ENCODE peak calls at places on chromosomes 5 and 9, in five cellular contexts. X, S, J, V and C are unnamed samples.

GRCh38 chr9:97954550-97954989 is 16.6 kb upstream of the HEMGN start:
- DNase-seq in X (peak), S (peak), J (no peak), V (no peak), C (peak)

GRCh38 chr5:106601605-106602004 is 1069.1 kb downstream of the EFNA5 start:
- DNase-seq in X (no peak), S (no peak), J (no peak), V (no peak), C (peak)

GRCh38 chr5:72156921-72157320 is 49.6 kb downstream of the MAP1B start:
- DNase-seq in X (no peak), S (no peak), J (no peak), V (no peak), C (no peak)

GRCh38 chr9:97793067-97793466 is 60.0 kb upstream of the FOXE1 start:
- DNase-seq in X (peak), S (no peak), J (no peak), V (no peak), C (no peak)

GRCh38 chr5:166505546-166505945 is 1785.9 kb upstream of the WWC1 start:
- DNase-seq in X (no peak), S (no peak), J (no peak), V (no peak), C (no peak)

GRCh38 chr9:134442486-134443168 is 116.4 kb downstream of the RXRA start:
- DNase-seq in X (no peak), S (peak), J (no peak), V (no peak), C (no peak)

GRCh38 chr5:172795401-172795977 is 24.5 kb upstream of the DUSP1 start:
- DNase-seq in X (no peak), S (no peak), J (peak), V (peak), C (no peak)

GRCh38 chr5:37840036-37840909 is at the start of gene GDNF:
- DNase-seq in X (peak), S (peak), J (no peak), V (no peak), C (no peak)

GRCh38 chr9:5468850-5469249 is 18.5 kb downstream of the CD274 start:
- DNase-seq in X (no peak), S (no peak), J (no peak), V (no peak), C (no peak)

GRCh38 chr5:148125641-148126040 is 42.7 kb upstream of the SPINK14 start:
- DNase-seq in X (peak), S (peak), J (no peak), V (no peak), C (no peak)

GRCh38 chr5:166909040-166909439 is 1382.4 kb upstream of the WWC1 start:
- DNase-seq in X (no peak), S (no peak), J (no peak), V (no peak), C (no peak)

GRCh38 chr9:73284386-73284785 is 132.7 kb downstream of the ANXA1 start:
- DNase-seq in X (no peak), S (no peak), J (no peak), V (no peak), C (no peak)

GRCh38 chr5:32089146-32090000 is 84.7 kb downstream of the GOLPH3 start:
- DNase-seq in X (no peak), S (no peak), J (peak), V (peak), C (no peak)

GRCh38 chr9:94740191-94740874 is 13.8 kb downstream of the AOPEP start:
- DNase-seq in X (no peak), S (no peak), J (no peak), V (no peak), C (no peak)

GRCh38 chr5:74040065-74040551 is 414.1 kb downstream of the ARHGEF28 start:
- DNase-seq in X (no peak), S (no peak), J (no peak), V (no peak), C (no peak)

GRCh38 chr9:137297060-137297664 is 4.9 kb downstream of the NRARP start:
- DNase-seq in X (no peak), S (no peak), J (no peak), V (no peak), C (no peak)

GRCh38 chr5:171806976-171807823 is 21.6 kb downstream of the SMIM23 start:
- DNase-seq in X (no peak), S (no peak), J (no peak), V (no peak), C (no peak)

GRCh38 chr9:107569171-107569570 is 79.6 kb upstream of the KLF4 start:
- DNase-seq in X (no peak), S (no peak), J (no peak), V (no peak), C (no peak)

GRCh38 chr5:124951676-124952075 is 205.2 kb upstream of the ZNF608 start:
- DNase-seq in X (no peak), S (no peak), J (no peak), V (no peak), C (no peak)

GRCh38 chr9:130714586-130715110 is 21.1 kb downstream of the EXOSC2 start:
- DNase-seq in X (no peak), S (no peak), J (no peak), V (no peak), C (no peak)

GRCh38 chr5:43007246-43007910 is 32.7 kb downstream of the ANXA2R start:
- DNase-seq in X (peak), S (peak), J (peak), V (peak), C (no peak)

GRCh38 chr5:43007911-43008368 is 32.2 kb downstream of the ANXA2R start:
- DNase-seq in X (peak), S (peak), J (no peak), V (peak), C (no peak)

GRCh38 chr5:43010956-43011355 is 29.2 kb downstream of the ANXA2R start:
- DNase-seq in X (no peak), S (no peak), J (no peak), V (no peak), C (no peak)

GRCh38 chr5:43006411-43007202 is 33.5 kb downstream of the ANXA2R start:
- DNase-seq in X (no peak), S (no peak), J (no peak), V (no peak), C (no peak)

DNA sequence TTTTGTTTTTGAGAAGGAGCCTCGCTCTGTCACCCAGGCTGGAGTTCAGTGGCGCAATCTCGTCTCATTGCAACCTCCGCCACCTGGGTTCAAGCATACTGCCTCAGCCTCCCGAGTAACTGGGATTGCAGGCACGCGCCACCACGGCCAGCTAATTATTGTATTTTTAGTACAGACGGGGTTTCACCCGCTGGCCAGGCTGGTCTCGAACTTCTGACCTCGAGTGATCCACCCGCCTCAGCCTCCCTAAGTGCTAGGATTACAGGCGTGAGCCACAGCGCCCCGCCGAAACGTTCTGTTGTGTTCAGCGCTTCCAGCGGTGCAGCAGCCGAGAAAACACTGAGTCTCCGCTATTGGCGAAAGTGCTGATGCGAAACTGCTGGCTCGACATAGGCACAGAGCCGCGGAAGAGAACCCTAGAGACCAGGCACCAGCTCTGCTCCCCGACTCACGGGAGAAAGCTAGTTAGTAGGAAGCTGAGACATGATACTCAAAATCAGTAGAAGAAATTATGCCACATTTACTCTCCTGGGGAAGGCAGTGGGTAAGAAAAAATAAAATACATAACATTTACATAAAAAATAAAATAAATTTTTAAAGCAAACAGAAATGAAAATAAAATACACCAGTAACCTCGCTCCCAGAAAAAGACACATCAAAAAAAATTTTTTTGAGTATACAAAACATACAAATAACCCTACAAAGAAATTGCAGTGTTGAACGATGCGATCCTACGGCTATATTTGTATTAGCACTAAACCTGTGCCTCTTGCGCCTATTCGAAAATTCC is 31.6 kb downstream of the ANXA2R start:
- DNase-seq in X (peak), S (peak), J (peak), V (peak), C (peak)
- TF ChIP-seq CTCF in X (peak), S (peak), J (no peak), V (no peak), C (peak)

GRCh38 chr9:126864771-126865170 is 4.3 kb downstream of the ZBTB34 start:
- DNase-seq in X (no peak), S (no peak), J (no peak), V (no peak), C (no peak)

GRCh38 chr9:126860077-126860756 is at the start of gene ZBTB34:
- DNase-seq in X (peak), S (peak), J (no peak), V (no peak), C (no peak)

GRCh38 chr9:126860757-126861466 is 473 bp downstream of the ZBTB34 start:
- DNase-seq in X (no peak), S (peak), J (no peak), V (no peak), C (no peak)

GRCh38 chr9:126861707-126862460 is 1.4 kb downstream of the ZBTB34 start:
- DNase-seq in X (no peak), S (no peak), J (no peak), V (no peak), C (no peak)

GRCh38 chr9:126862461-126862830 is 2.0 kb downstream of the ZBTB34 start:
- DNase-seq in X (no peak), S (no peak), J (no peak), V (no peak), C (no peak)
- H3K4me3 ChIP-seq in X (peak), S (no peak), J (peak), V (peak), C (no peak)

DNA sequence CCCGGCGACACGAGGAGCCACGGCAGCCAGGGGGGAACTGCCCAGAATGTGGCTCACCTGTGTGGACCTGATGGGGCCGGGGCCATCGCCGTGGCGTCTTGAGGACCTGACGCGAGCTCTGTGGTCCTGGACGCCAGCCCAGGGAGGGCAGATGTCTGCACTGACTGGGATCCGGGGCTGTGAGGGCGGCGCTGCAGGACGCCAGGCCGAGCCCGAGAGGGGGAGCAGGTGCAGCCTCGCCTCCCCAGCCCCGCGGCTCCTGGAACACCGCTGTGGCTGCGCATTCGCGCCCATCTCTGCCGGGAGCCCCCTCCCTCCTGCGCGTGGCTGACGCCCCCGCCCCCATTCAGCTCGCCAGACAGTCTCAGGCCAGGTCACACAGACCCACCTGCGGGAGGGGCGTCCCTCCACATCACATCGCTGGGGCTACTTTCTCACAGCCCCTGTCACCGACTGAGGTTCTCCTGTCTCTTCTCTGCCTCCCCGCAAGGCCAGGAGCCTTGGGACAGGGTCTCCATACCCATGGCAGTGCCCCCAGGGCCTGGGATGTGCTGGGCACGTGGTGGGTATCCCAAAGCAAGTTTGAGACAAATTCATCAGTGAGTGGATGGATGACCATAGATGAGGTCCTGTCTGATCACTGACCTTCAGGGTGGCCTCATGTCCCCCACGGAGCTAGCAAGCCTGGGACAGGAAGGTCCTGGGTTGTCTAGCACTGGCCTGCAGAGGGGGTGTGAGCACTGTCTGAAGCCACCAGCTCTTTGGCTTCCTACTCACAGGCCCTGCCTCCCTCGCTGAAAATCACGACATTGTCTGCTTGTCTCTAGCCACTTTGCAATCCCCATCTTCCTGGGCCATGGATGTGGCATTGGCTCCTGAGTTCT is 47.3 kb downstream of the RASGEF1C start:
- DNase-seq in X (peak), S (peak), J (peak), V (peak), C (no peak)
- TF ChIP-seq CTCF in X (peak), S (no peak), J (no peak), V (no peak), C (peak)

DNA sequence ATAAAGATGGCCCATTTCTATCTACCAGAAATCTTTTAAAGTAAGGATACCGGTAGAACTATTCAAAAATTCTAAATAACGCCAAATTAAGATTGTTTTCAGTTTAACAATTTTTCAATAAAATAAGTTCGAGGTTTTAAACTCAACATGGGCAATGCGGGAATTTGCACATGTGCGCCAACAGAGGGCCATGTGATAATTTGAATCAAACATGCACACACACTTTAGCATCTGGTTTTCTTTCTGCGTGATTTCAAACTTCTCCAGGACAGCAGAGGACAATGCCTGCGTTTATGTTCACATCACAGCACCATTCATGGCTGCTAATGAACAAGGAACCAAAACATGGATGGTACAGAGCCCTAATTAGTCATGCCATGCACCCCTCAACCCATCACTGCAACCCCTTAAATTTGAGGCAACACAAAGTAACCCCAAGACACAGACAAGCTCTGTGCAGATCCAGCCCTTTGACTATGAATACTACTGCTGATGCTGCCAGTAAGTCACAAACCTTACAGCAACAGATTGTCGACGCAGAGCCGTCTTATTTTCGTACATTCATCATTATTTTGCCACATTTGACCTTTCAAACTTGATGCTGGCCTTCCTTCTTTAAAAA is 2.8 kb downstream of the SHC3 start:
- DNase-seq in X (no peak), S (peak), J (no peak), V (no peak), C (no peak)
- H3K4me3 ChIP-seq in X (no peak), S (peak), J (peak), V (no peak), C (no peak)

GRCh38 chr5:137831526-137831925 is 36.1 kb upstream of the MYOT start:
- DNase-seq in X (no peak), S (no peak), J (no peak), V (no peak), C (no peak)
- TF ChIP-seq CTCF in X (no peak), S (peak), J (no peak), V (no peak), C (no peak)

GRCh38 chr5:59092758-59093157 is 509.9 kb downstream of the RAB3C start:
- DNase-seq in X (no peak), S (no peak), J (no peak), V (no peak), C (no peak)
- H3K4me3 ChIP-seq in X (peak), S (no peak), J (peak), V (peak), C (no peak)

DNA sequence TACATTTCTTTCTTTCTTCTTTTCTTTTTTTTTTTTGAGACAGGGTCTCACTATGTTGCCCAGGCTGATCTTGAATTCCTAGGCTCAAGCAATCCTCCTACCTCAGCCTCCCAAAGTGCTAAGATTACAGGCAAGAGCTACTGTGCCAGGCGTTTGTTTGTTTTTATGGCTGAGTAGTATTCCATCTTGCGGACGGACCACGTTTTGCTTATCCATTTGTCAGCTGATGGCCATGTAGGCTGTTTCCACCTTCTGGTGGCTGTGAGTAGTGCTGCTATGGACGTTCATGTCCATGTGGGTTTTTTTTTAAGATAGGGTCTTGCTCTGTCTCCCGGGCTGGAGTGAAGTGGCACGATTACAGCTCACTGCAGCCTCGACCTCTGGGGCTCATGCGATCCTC is 2.5 kb downstream of the DOK3 start:
- DNase-seq in X (peak), S (no peak), J (no peak), V (no peak), C (no peak)
- TF ChIP-seq CTCF in X (no peak), S (peak), J (no peak), V (no peak), C (no peak)

DNA sequence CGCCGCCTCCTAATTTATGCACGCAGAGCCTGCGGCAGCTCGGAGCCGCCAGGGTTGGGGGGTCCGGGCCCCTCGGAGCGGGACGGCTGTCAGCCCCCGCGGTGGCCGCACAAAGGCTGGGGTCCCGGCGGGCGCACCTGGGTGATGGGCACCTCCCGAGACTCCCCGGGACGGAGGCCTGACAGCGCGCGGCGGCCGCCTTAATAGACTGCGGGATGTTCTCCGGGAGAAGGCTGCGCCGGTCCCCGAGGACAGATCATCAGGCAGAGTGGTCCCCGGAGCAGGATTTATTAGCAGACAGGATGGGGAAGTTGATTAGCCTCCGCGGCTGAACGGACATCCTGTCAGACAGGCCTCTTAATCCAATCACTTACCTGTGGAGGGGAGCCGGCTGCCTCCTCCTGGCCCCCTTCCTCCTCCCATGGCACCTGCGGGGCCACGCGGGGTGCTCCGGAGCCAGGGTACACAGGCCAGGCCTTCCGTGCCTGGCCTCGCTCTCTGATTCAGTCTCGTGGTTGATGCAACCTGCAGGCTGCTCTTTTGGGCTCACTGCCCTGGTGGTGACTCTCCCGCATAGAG is 166.9 kb downstream of the MELK start:
- DNase-seq in X (no peak), S (peak), J (no peak), V (no peak), C (no peak)
- H3K4me3 ChIP-seq in X (no peak), S (no peak), J (no peak), V (no peak), C (no peak)